ENCODE peak calls at places on chromosome 20, in ten cellular contexts. One of them, this sample, is unnamed. For H3K4me1, the result is how much of the 10 kb centered on the place peaks cover.

GRCh38 chr20:64121586-64121985 is 14.2 kb upstream of the NPBWR2 start:
- DNase-seq in IMR-90: no peak
- DNase-seq in breast epithelium: no peak
- DNase-seq in lung: no peak
- DNase-seq in stomach: no peak
- DNase-seq in upper lobe of right lung: peak
- DNase-seq in sigmoid colon: peak
- DNase-seq in PC-9: peak
- DNase-seq in hepatocyte: no peak
- DNase-seq in lower lobe of right lung: no peak
- DNase-seq in this sample: no peak

GRCh38 chr20:33812673-33813462 is 1.7 kb downstream of the CHMP4B start:
- DNase-seq in IMR-90: no peak
- DNase-seq in breast epithelium: no peak
- DNase-seq in lung: no peak
- DNase-seq in stomach: no peak
- DNase-seq in upper lobe of right lung: no peak
- DNase-seq in sigmoid colon: no peak
- DNase-seq in PC-9: peak
- DNase-seq in hepatocyte: peak
- DNase-seq in lower lobe of right lung: no peak
- DNase-seq in this sample: peak

GRCh38 chr20:32977281-32978008 is 26.8 kb downstream of the SUN5 start:
- DNase-seq in IMR-90: no peak
- DNase-seq in breast epithelium: no peak
- DNase-seq in lung: no peak
- DNase-seq in stomach: no peak
- DNase-seq in upper lobe of right lung: peak
- DNase-seq in sigmoid colon: no peak
- DNase-seq in PC-9: no peak
- DNase-seq in hepatocyte: no peak
- DNase-seq in lower lobe of right lung: no peak
- DNase-seq in this sample: no peak

GRCh38 chr20:57614490-57615471 is 5.4 kb downstream of the ZBP1 start:
- DNase-seq in IMR-90: no peak
- DNase-seq in breast epithelium: peak
- DNase-seq in lung: no peak
- DNase-seq in stomach: no peak
- DNase-seq in upper lobe of right lung: no peak
- DNase-seq in sigmoid colon: no peak
- DNase-seq in PC-9: no peak
- DNase-seq in hepatocyte: no peak
- DNase-seq in lower lobe of right lung: no peak
- DNase-seq in this sample: no peak

GRCh38 chr20:37407117-37407566 is 61.2 kb downstream of the SRC start:
- DNase-seq in IMR-90: no peak
- DNase-seq in breast epithelium: no peak
- DNase-seq in lung: no peak
- DNase-seq in stomach: no peak
- DNase-seq in upper lobe of right lung: no peak
- DNase-seq in sigmoid colon: no peak
- DNase-seq in PC-9: no peak
- DNase-seq in hepatocyte: no peak
- DNase-seq in lower lobe of right lung: no peak
- DNase-seq in this sample: no peak

GRCh38 chr20:32320305-32320704 is 37.8 kb upstream of the ASXL1 start:
- DNase-seq in IMR-90: no peak
- DNase-seq in breast epithelium: no peak
- DNase-seq in lung: no peak
- DNase-seq in stomach: no peak
- DNase-seq in upper lobe of right lung: no peak
- DNase-seq in sigmoid colon: no peak
- DNase-seq in PC-9: no peak
- DNase-seq in hepatocyte: no peak
- DNase-seq in lower lobe of right lung: no peak
- DNase-seq in this sample: no peak

GRCh38 chr20:63893999-63894357 is 948 bp upstream of the DNAJC5 start:
- DNase-seq in IMR-90: no peak
- DNase-seq in breast epithelium: no peak
- DNase-seq in lung: no peak
- DNase-seq in stomach: no peak
- DNase-seq in upper lobe of right lung: no peak
- DNase-seq in sigmoid colon: no peak
- DNase-seq in PC-9: no peak
- DNase-seq in hepatocyte: no peak
- DNase-seq in lower lobe of right lung: no peak
- DNase-seq in this sample: no peak

GRCh38 chr20:37364927-37365272 is 19.0 kb downstream of the SRC start:
- DNase-seq in IMR-90: no peak
- DNase-seq in breast epithelium: no peak
- DNase-seq in lung: no peak
- DNase-seq in stomach: no peak
- DNase-seq in upper lobe of right lung: no peak
- DNase-seq in sigmoid colon: peak
- DNase-seq in PC-9: no peak
- DNase-seq in hepatocyte: no peak
- DNase-seq in lower lobe of right lung: no peak
- DNase-seq in this sample: no peak

GRCh38 chr20:38874460-38875169 is 51.6 kb upstream of the FAM83D start:
- DNase-seq in IMR-90: no peak
- DNase-seq in breast epithelium: no peak
- DNase-seq in lung: no peak
- DNase-seq in stomach: no peak
- DNase-seq in upper lobe of right lung: no peak
- DNase-seq in sigmoid colon: no peak
- DNase-seq in PC-9: peak
- DNase-seq in hepatocyte: no peak
- DNase-seq in lower lobe of right lung: no peak
- DNase-seq in this sample: no peak

GRCh38 chr20:58342104-58342945 is 32.8 kb downstream of the RAB22A start:
- DNase-seq in IMR-90: peak
- DNase-seq in breast epithelium: no peak
- DNase-seq in lung: no peak
- DNase-seq in stomach: no peak
- DNase-seq in upper lobe of right lung: no peak
- DNase-seq in sigmoid colon: no peak
- DNase-seq in PC-9: peak
- DNase-seq in hepatocyte: no peak
- DNase-seq in lower lobe of right lung: no peak
- DNase-seq in this sample: no peak

GRCh38 chr20:62344782-62345181 is 22.3 kb downstream of the LAMA5 start:
- DNase-seq in IMR-90: peak
- DNase-seq in breast epithelium: no peak
- DNase-seq in lung: no peak
- DNase-seq in stomach: no peak
- DNase-seq in upper lobe of right lung: no peak
- DNase-seq in sigmoid colon: no peak
- DNase-seq in PC-9: no peak
- DNase-seq in hepatocyte: no peak
- DNase-seq in lower lobe of right lung: no peak
- DNase-seq in this sample: no peak

GRCh38 chr20:62342910-62343309 is 24.2 kb downstream of the LAMA5 start:
- DNase-seq in IMR-90: peak
- DNase-seq in breast epithelium: no peak
- DNase-seq in lung: no peak
- DNase-seq in stomach: no peak
- DNase-seq in upper lobe of right lung: no peak
- DNase-seq in sigmoid colon: no peak
- DNase-seq in PC-9: no peak
- DNase-seq in hepatocyte: no peak
- DNase-seq in lower lobe of right lung: no peak
- DNase-seq in this sample: no peak

GRCh38 chr20:62346398-62347150 is 20.5 kb downstream of the LAMA5 start:
- DNase-seq in IMR-90: no peak
- DNase-seq in breast epithelium: no peak
- DNase-seq in lung: no peak
- DNase-seq in stomach: no peak
- DNase-seq in upper lobe of right lung: no peak
- DNase-seq in sigmoid colon: no peak
- DNase-seq in PC-9: no peak
- DNase-seq in hepatocyte: no peak
- DNase-seq in lower lobe of right lung: no peak
- DNase-seq in this sample: no peak

GRCh38 chr20:62345681-62346370 is 21.3 kb downstream of the LAMA5 start:
- DNase-seq in IMR-90: no peak
- DNase-seq in breast epithelium: no peak
- DNase-seq in lung: no peak
- DNase-seq in stomach: no peak
- DNase-seq in upper lobe of right lung: no peak
- DNase-seq in sigmoid colon: no peak
- DNase-seq in PC-9: no peak
- DNase-seq in hepatocyte: no peak
- DNase-seq in lower lobe of right lung: no peak
- DNase-seq in this sample: no peak

GRCh38 chr20:62344092-62344491 is 23.0 kb downstream of the LAMA5 start:
- DNase-seq in IMR-90: no peak
- DNase-seq in breast epithelium: no peak
- DNase-seq in lung: no peak
- DNase-seq in stomach: no peak
- DNase-seq in upper lobe of right lung: no peak
- DNase-seq in sigmoid colon: no peak
- DNase-seq in PC-9: no peak
- DNase-seq in hepatocyte: no peak
- DNase-seq in lower lobe of right lung: no peak
- DNase-seq in this sample: no peak
- H3K27ac ChIP-seq in IMR-90: no peak
- H3K27ac ChIP-seq in breast epithelium: no peak
- H3K27ac ChIP-seq in lung: no peak
- H3K27ac ChIP-seq in stomach: no peak
- H3K27ac ChIP-seq in upper lobe of right lung: no peak
- H3K27ac ChIP-seq in sigmoid colon: peak
- H3K27ac ChIP-seq in PC-9: no peak
- H3K27ac ChIP-seq in hepatocyte: no peak
- H3K27ac ChIP-seq in lower lobe of right lung: no peak
- H3K27ac ChIP-seq in this sample: no peak

GRCh38 chr20:60751826-60752225 is 500.2 kb upstream of the CDH4 start:
- DNase-seq in IMR-90: no peak
- DNase-seq in breast epithelium: no peak
- DNase-seq in lung: no peak
- DNase-seq in stomach: no peak
- DNase-seq in upper lobe of right lung: no peak
- DNase-seq in sigmoid colon: no peak
- DNase-seq in PC-9: no peak
- DNase-seq in hepatocyte: no peak
- DNase-seq in lower lobe of right lung: no peak
- DNase-seq in this sample: no peak

GRCh38 chr20:60749804-60750602 is 502.1 kb upstream of the CDH4 start:
- DNase-seq in IMR-90: no peak
- DNase-seq in breast epithelium: no peak
- DNase-seq in lung: no peak
- DNase-seq in stomach: no peak
- DNase-seq in upper lobe of right lung: no peak
- DNase-seq in sigmoid colon: no peak
- DNase-seq in PC-9: no peak
- DNase-seq in hepatocyte: no peak
- DNase-seq in lower lobe of right lung: no peak
- DNase-seq in this sample: peak

GRCh38 chr20:60754866-60755265 is 497.2 kb upstream of the CDH4 start:
- DNase-seq in IMR-90: no peak
- DNase-seq in breast epithelium: peak
- DNase-seq in lung: no peak
- DNase-seq in stomach: no peak
- DNase-seq in upper lobe of right lung: no peak
- DNase-seq in sigmoid colon: no peak
- DNase-seq in PC-9: no peak
- DNase-seq in hepatocyte: no peak
- DNase-seq in lower lobe of right lung: no peak
- DNase-seq in this sample: no peak

GRCh38 chr20:60750909-60751308 is 501.2 kb upstream of the CDH4 start:
- DNase-seq in IMR-90: no peak
- DNase-seq in breast epithelium: no peak
- DNase-seq in lung: no peak
- DNase-seq in stomach: no peak
- DNase-seq in upper lobe of right lung: no peak
- DNase-seq in sigmoid colon: no peak
- DNase-seq in PC-9: no peak
- DNase-seq in hepatocyte: no peak
- DNase-seq in lower lobe of right lung: no peak
- DNase-seq in this sample: no peak

GRCh38 chr20:60752741-60753420 is 499.2 kb upstream of the CDH4 start:
- DNase-seq in IMR-90: no peak
- DNase-seq in breast epithelium: peak
- DNase-seq in lung: no peak
- DNase-seq in stomach: no peak
- DNase-seq in upper lobe of right lung: no peak
- DNase-seq in sigmoid colon: no peak
- DNase-seq in PC-9: no peak
- DNase-seq in hepatocyte: no peak
- DNase-seq in lower lobe of right lung: no peak
- DNase-seq in this sample: peak
- H3K4me1 ChIP-seq in IMR-90: under half
- H3K4me1 ChIP-seq in breast epithelium: under half
- H3K4me1 ChIP-seq in lung: under half
- H3K4me1 ChIP-seq in stomach: under half
- H3K4me1 ChIP-seq in upper lobe of right lung: under half
- H3K4me1 ChIP-seq in sigmoid colon: under half
- H3K4me1 ChIP-seq in PC-9: under half
- H3K4me1 ChIP-seq in hepatocyte: under half
- H3K4me1 ChIP-seq in lower lobe of right lung: under half
- H3K4me1 ChIP-seq in this sample: under half

DNA sequence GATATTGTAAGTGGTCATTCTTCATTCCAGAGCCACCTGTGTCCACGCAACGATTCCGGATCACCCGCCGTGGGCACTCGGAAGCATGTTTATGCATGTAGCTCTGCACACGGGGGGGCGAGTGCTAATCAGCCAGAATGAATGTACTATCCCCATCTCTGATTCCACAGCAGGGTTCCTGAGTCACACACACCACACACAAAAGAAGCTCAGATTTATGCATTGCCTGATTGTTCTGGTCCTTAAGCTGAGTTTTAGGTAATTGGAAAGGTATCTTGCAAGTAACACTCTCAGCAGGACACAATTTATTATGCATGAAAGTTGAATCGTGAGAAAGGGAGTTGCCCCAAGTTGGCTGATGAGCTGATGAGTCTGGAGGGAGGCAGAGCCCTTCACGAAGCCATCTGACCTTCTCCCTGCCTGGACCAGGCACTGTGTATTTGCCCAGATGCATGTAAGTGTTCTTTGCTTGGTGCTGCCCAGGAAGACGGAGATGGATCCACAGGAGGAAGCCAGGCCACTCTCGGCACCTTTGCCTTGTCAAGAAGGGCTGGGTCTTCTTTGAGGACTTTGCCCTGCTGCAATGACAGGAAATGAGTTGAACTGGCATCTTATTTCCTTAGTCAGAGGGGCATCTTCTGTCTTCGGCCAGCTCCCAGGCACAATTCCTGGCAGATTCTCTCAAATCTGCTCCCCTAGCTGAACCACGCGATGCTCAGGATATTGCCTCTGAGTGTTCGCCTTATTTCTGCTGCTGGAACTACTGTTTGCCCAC is 141.1 kb downstream of the SYNDIG1 start:
- DNase-seq in IMR-90: no peak
- DNase-seq in breast epithelium: peak
- DNase-seq in lung: no peak
- DNase-seq in stomach: no peak
- DNase-seq in upper lobe of right lung: no peak
- DNase-seq in sigmoid colon: no peak
- DNase-seq in PC-9: no peak
- DNase-seq in hepatocyte: no peak
- DNase-seq in lower lobe of right lung: no peak
- DNase-seq in this sample: peak
- H3K27ac ChIP-seq in IMR-90: no peak
- H3K27ac ChIP-seq in breast epithelium: no peak
- H3K27ac ChIP-seq in lung: no peak
- H3K27ac ChIP-seq in stomach: no peak
- H3K27ac ChIP-seq in upper lobe of right lung: no peak
- H3K27ac ChIP-seq in sigmoid colon: no peak
- H3K27ac ChIP-seq in PC-9: no peak
- H3K27ac ChIP-seq in hepatocyte: no peak
- H3K27ac ChIP-seq in lower lobe of right lung: no peak
- H3K27ac ChIP-seq in this sample: peak

GRCh38 chr20:49889943-49890650 is 25.2 kb downstream of the SPATA2 start:
- DNase-seq in IMR-90: no peak
- DNase-seq in breast epithelium: no peak
- DNase-seq in lung: no peak
- DNase-seq in stomach: peak
- DNase-seq in upper lobe of right lung: no peak
- DNase-seq in sigmoid colon: peak
- DNase-seq in PC-9: no peak
- DNase-seq in hepatocyte: no peak
- DNase-seq in lower lobe of right lung: no peak
- DNase-seq in this sample: no peak
- H3K4me1 ChIP-seq in IMR-90: under half
- H3K4me1 ChIP-seq in breast epithelium: under half
- H3K4me1 ChIP-seq in lung: under half
- H3K4me1 ChIP-seq in stomach: half or more
- H3K4me1 ChIP-seq in upper lobe of right lung: half or more
- H3K4me1 ChIP-seq in sigmoid colon: under half
- H3K4me1 ChIP-seq in PC-9: under half
- H3K4me1 ChIP-seq in hepatocyte: under half
- H3K4me1 ChIP-seq in lower lobe of right lung: half or more
- H3K4me1 ChIP-seq in this sample: under half